ENCODE peak calls at places on chromosome 7, in five cellular contexts. S, X, Y, K and Z are unnamed samples.
A peak's percentile ranks its signal among the peaks of the same experiment; 100 is the strongest.

GRCh38 chr7:142697270-142697669 is 52.0 kb upstream of the PRSS1 start:
- DNase-seq in X (no peak), Y (no peak), S (no peak), K (no peak), Z (no peak)

GRCh38 chr7:93823621-93824020 is 66.9 kb downstream of the TFPI2 start:
- DNase-seq in S (no peak), X (no peak), K (no peak), Y (no peak), Z (no peak)

GRCh38 chr7:103985565-103986126 is 3.8 kb downstream of the RELN start:
- DNase-seq in S (no peak), K (no peak), X (no peak), Y (peak; percentile 34), Z (no peak)

GRCh38 chr7:31102973-31103850 is 51.1 kb downstream of the ADCYAP1R1 start:
- DNase-seq in K (no peak), S (no peak), X (no peak), Y (no peak), Z (no peak)

GRCh38 chr7:44325181-44325671 is at the start of gene CAMK2B:
- DNase-seq in Y (no peak), S (no peak), K (no peak), X (peak; percentile 87), Z (peak; percentile 56)

GRCh38 chr7:28077616-28078015 is 103.0 kb downstream of the JAZF1 start:
- DNase-seq in Y (no peak), K (no peak), X (no peak), S (no peak), Z (no peak)

GRCh38 chr7:98879198-98879988 is 1.1 kb downstream of the TRRAP start:
- DNase-seq in X (peak; percentile 52), S (peak; percentile 42), Y (peak; percentile 72), K (peak; percentile 32), Z (peak; percentile 46)

GRCh38 chr7:1053002-1053411 is 8.7 kb downstream of the GPR146 start:
- DNase-seq in K (no peak), Y (no peak), X (no peak), S (no peak), Z (no peak)

GRCh38 chr7:39312254-39312989 is 253.8 kb upstream of the YAE1 start:
- DNase-seq in K (no peak), X (no peak), Y (no peak), S (no peak), Z (no peak)

GRCh38 chr7:132485136-132485535 is 91.1 kb downstream of the PLXNA4 start:
- DNase-seq in S (no peak), Y (no peak), K (no peak), X (no peak), Z (peak; percentile 37)

GRCh38 chr7:136053689-136054485 is 76.7 kb upstream of the MTPN start:
- DNase-seq in Y (no peak), S (no peak), X (no peak), K (no peak), Z (no peak)

GRCh38 chr7:6252310-6252709 is 20.1 kb downstream of the CYTH3 start:
- DNase-seq in Y (no peak), S (no peak), X (no peak), K (no peak), Z (no peak)

GRCh38 chr7:67918158-67918557 is 921.5 kb downstream of the TYW1 start:
- DNase-seq in X (no peak), S (no peak), Y (no peak), K (no peak), Z (no peak)

GRCh38 chr7:9029671-9030070 is 596.3 kb downstream of the NXPH1 start:
- DNase-seq in X (no peak), S (no peak), K (no peak), Y (no peak), Z (no peak)

GRCh38 chr7:73838642-73839041 is 3.7 kb downstream of the METTL27 start:
- DNase-seq in X (no peak), S (no peak), Y (no peak), K (no peak), Z (no peak)

GRCh38 chr7:30937426-30937825 is 25.8 kb downstream of the AQP1 start:
- DNase-seq in K (no peak), Y (no peak), X (no peak), S (no peak), Z (no peak)

GRCh38 chr7:151745090-151745638 is 131.8 kb downstream of the PRKAG2 start:
- DNase-seq in Y (peak; percentile 95), S (peak; percentile 37), K (no peak), X (no peak), Z (peak; percentile 62)

GRCh38 chr7:28509256-28510021 is 97.1 kb downstream of the CREB5 start:
- DNase-seq in S (no peak), Y (no peak), X (no peak), K (peak; percentile 45), Z (no peak)

GRCh38 chr7:24337180-24337579 is 53.2 kb downstream of the NPY start:
- DNase-seq in X (no peak), K (no peak), Y (no peak), S (no peak), Z (no peak)

GRCh38 chr7:111105269-111105668 is 14.3 kb downstream of the LRRN3 start:
- DNase-seq in Y (no peak), K (no peak), S (no peak), X (no peak), Z (no peak)

GRCh38 chr7:131500357-131500756 is 56.1 kb downstream of the PODXL start:
- DNase-seq in X (no peak), K (no peak), Y (no peak), S (no peak), Z (no peak)

GRCh38 chr7:54037873-54038272 is 504.3 kb upstream of the VSTM2A start:
- DNase-seq in K (no peak), S (no peak), X (no peak), Y (no peak), Z (no peak)

GRCh38 chr7:43639858-43640491 is 57.1 kb downstream of the STK17A start:
- DNase-seq in K (no peak), X (no peak), S (no peak), Y (peak; percentile 98), Z (no peak)

GRCh38 chr7:44849277-44850210 is 1.7 kb upstream of the H2AZ2 start:
- DNase-seq in K (no peak), Y (no peak), S (no peak), X (no peak), Z (no peak)

GRCh38 chr7:131608112-131608498 is 51.7 kb upstream of the PODXL start:
- DNase-seq in Y (no peak), X (no peak), K (no peak), S (no peak), Z (no peak)

GRCh38 chr7:112452102-112452888 is 2.0 kb downstream of the IFRD1 start:
- DNase-seq in Y (peak; percentile 42), X (peak; percentile 20), K (no peak), S (no peak), Z (peak; percentile 22)

GRCh38 chr7:102117743-102118142 is 168.9 kb upstream of the SH2B2 start:
- DNase-seq in Y (no peak), K (no peak), X (peak; percentile 45), S (no peak), Z (no peak)

GRCh38 chr7:140631006-140631405 is 9.6 kb downstream of the DENND2A start:
- DNase-seq in Y (no peak), X (no peak), K (no peak), S (no peak), Z (no peak)

GRCh38 chr7:151115836-151116418 is 29.7 kb downstream of the AGAP3 start:
- DNase-seq in S (no peak), Y (no peak), X (peak; percentile 49), K (no peak), Z (no peak)

GRCh38 chr7:28409716-28410627 is 2.3 kb upstream of the CREB5 start:
- DNase-seq in X (peak; percentile 76), S (no peak), Y (no peak), K (no peak), Z (peak; percentile 29)

GRCh38 chr7:99210265-99210970 is 2.5 kb upstream of the KPNA7 start:
- DNase-seq in Y (peak; percentile 88), X (no peak), S (no peak), K (no peak), Z (no peak)

GRCh38 chr7:155509725-155510551 is 36.4 kb downstream of the CNPY1 start:
- DNase-seq in Y (no peak), K (no peak), X (no peak), S (no peak), Z (peak; percentile 76)

GRCh38 chr7:229184-229964 is 37.0 kb downstream of the FAM20C start:
- DNase-seq in S (no peak), Y (no peak), K (no peak), X (no peak), Z (no peak)

GRCh38 chr7:13952921-13953320 is 36.5 kb downstream of the ETV1 start:
- DNase-seq in X (no peak), K (no peak), Y (no peak), S (no peak), Z (no peak)

GRCh38 chr7:142355328-142355727 is 97.5 kb upstream of the PRSS58 start:
- DNase-seq in S (no peak), X (no peak), K (no peak), Y (no peak), Z (no peak)

GRCh38 chr7:134865001-134865845 is 85.8 kb downstream of the CALD1 start:
- DNase-seq in K (peak; percentile 19), S (no peak), Y (no peak), X (no peak), Z (no peak)
- TF ChIP-seq FOXM1 in K (no peak), S (no peak), Y (no peak), X (no peak), Z (no peak)

GRCh38 chr7:69858471-69858870 is 260.2 kb downstream of the AUTS2 start:
- DNase-seq in Y (no peak), X (no peak), K (no peak), S (no peak), Z (no peak)
- TF ChIP-seq FOXM1 in Y (no peak), X (no peak), K (no peak), S (no peak), Z (no peak)

GRCh38 chr7:105963038-105963667 is at the start of gene CDHR3:
- DNase-seq in K (no peak), X (no peak), Y (peak; percentile 28), S (no peak), Z (no peak)
- TF ChIP-seq FOXM1 in K (no peak), X (no peak), Y (no peak), S (no peak), Z (no peak)

GRCh38 chr7:84256481-84256880 is 61.9 kb upstream of the SEMA3A start:
- DNase-seq in X (no peak), K (no peak), Y (no peak), S (no peak), Z (no peak)

GRCh38 chr7:84264341-84264740 is 69.8 kb upstream of the SEMA3A start:
- DNase-seq in X (peak; percentile 46), K (no peak), Y (no peak), S (no peak), Z (no peak)

GRCh38 chr7:84263106-84263505 is 68.5 kb upstream of the SEMA3A start:
- DNase-seq in K (no peak), Y (no peak), X (no peak), S (no peak), Z (no peak)

GRCh38 chr7:84261509-84261908 is 66.9 kb upstream of the SEMA3A start:
- DNase-seq in S (no peak), Y (no peak), X (no peak), K (no peak), Z (no peak)

DNA sequence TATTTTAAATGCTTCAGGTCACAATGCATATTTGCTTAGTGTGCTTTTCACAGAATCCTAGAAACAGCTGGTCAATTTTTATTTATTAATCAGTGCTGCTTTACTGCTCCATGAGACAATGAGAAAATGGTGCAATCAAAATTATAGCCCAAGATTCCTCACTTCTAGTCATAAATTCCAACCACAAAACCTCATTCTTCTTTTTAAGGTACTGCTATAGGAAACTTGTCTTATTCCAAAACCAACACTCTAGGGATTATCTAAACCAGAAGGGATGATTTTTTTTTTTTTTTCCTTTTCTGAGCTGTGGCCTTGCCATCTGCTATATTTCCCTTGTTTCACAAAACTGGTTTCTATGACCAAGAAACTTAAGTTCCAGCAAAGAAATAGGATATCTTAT is 64.0 kb upstream of the SEMA3A start:
- DNase-seq in Y (no peak), X (no peak), K (no peak), S (no peak), Z (no peak)
- TF ChIP-seq FOXM1 in Y (no peak), X (no peak), K (no peak), S (no peak), Z (no peak)